ENCODE peak calls at places on chromosomes 4 and X, in seven cellular contexts. F is effector memory CD4-positive, alpha-beta T cell; N is NCI-H510A; M is fibroblast of lung; U is mammary epithelial cell; E is T-helper 1 cell; S is GM04503. Q is an unnamed sample.

GRCh38 chr4:7661066-7661748 is 226.5 kb upstream of the PSAPL1 start:
- DNase-seq in N (no peak), E (no peak), M (no peak), F (no peak), S (no peak), U (no peak), Q (no peak)

GRCh38 chr4:174532479-174532878 is 10.2 kb upstream of the HPGD start:
- DNase-seq in S (no peak), U (no peak), F (no peak), M (no peak), N (no peak), E (no peak), Q (no peak)

GRCh38 chrX:74383611-74384010 is 37.7 kb upstream of the SLC16A2 start:
- DNase-seq in F (no peak), M (peak), N (no peak), U (peak), S (no peak), E (peak), Q (peak)

GRCh38 chr4:15354358-15354757 is 73.5 kb upstream of the C1QTNF7 start:
- DNase-seq in N (no peak), M (no peak), U (no peak), S (no peak), F (no peak), E (no peak), Q (no peak)

GRCh38 chr4:142309772-142310171 is 536.3 kb downstream of the INPP4B start:
- DNase-seq in E (no peak), U (no peak), S (no peak), M (no peak), N (no peak), F (no peak), Q (no peak)

GRCh38 chr4:105966046-105966445 is 70.8 kb downstream of the NPNT start:
- DNase-seq in N (no peak), S (peak), F (no peak), M (peak), E (no peak), U (peak), Q (no peak)

GRCh38 chr4:120801171-120801758 is 121.3 kb downstream of the PRDM5 start:
- DNase-seq in M (peak), N (no peak), S (no peak), E (no peak), F (no peak), U (peak), Q (peak)

GRCh38 chr4:169345207-169345788 is 74.5 kb upstream of the SH3RF1 start:
- DNase-seq in U (peak), F (no peak), M (peak), N (no peak), E (no peak), S (peak), Q (no peak)

GRCh38 chr4:127045872-127046271 is 586.9 kb upstream of the INTU start:
- DNase-seq in S (no peak), N (no peak), U (peak), E (no peak), M (no peak), F (no peak), Q (no peak)

GRCh38 chrX:20412871-20413486 is 146.3 kb upstream of the RPS6KA3 start:
- DNase-seq in U (no peak), E (peak), N (no peak), F (peak), S (no peak), M (no peak), Q (no peak)

GRCh38 chr4:1360423-1361283 is 13.6 kb downstream of the UVSSA start:
- DNase-seq in S (no peak), F (no peak), E (no peak), U (no peak), M (peak), N (no peak), Q (no peak)

GRCh38 chr4:24032371-24032989 is 142.6 kb upstream of the PPARGC1A start:
- DNase-seq in U (peak), S (no peak), E (no peak), F (no peak), M (peak), N (no peak), Q (no peak)

GRCh38 chr4:113537183-113537977 is 224.2 kb downstream of the CAMK2D start:
- DNase-seq in S (no peak), U (no peak), N (no peak), F (no peak), M (no peak), E (no peak), Q (no peak)

GRCh38 chrX:136295380-136295779 is 5.4 kb upstream of the ADGRG4 start:
- DNase-seq in N (no peak), S (no peak), F (no peak), E (no peak), M (no peak), U (no peak), Q (no peak)

GRCh38 chr4:85370400-85371032 is 104.4 kb upstream of the ARHGAP24 start:
- DNase-seq in E (peak), F (no peak), S (peak), M (peak), U (peak), N (no peak), Q (no peak)

GRCh38 chrX:17591741-17592110 is 145.6 kb upstream of the SCML1 start:
- DNase-seq in F (no peak), S (no peak), N (no peak), M (peak), U (peak), E (peak), Q (peak)

GRCh38 chr4:164779080-164779479 is 25.1 kb downstream of the SMIM31 start:
- DNase-seq in M (no peak), U (no peak), S (peak), N (no peak), E (no peak), F (no peak), Q (no peak)

GRCh38 chr4:67704843-67705242 is 3.9 kb upstream of the UBA6 start:
- DNase-seq in M (no peak), E (no peak), N (no peak), S (no peak), U (no peak), F (no peak), Q (no peak)

GRCh38 chr4:25937801-25938200 is 23.8 kb downstream of the SMIM20 start:
- DNase-seq in U (no peak), M (peak), N (no peak), F (no peak), E (peak), S (peak), Q (no peak)

GRCh38 chrX:102517331-102517730 is 792 bp upstream of the TMSB15A start:
- DNase-seq in S (no peak), F (no peak), M (peak), E (no peak), U (peak), N (no peak), Q (no peak)

GRCh38 chr4:156959298-156959702 is 12.3 kb downstream of the PDGFC start:
- DNase-seq in N (no peak), S (peak), M (peak), U (no peak), E (no peak), F (no peak), Q (no peak)

GRCh38 chr4:76963136-76963477 is 13.6 kb downstream of the SEPTIN11 start:
- DNase-seq in N (no peak), F (no peak), S (no peak), E (no peak), U (no peak), M (peak), Q (no peak)

GRCh38 chrX:78527818-78528217 is 131.3 kb downstream of the RTL3 start:
- DNase-seq in F (no peak), S (no peak), N (no peak), U (no peak), E (no peak), M (no peak), Q (no peak)

GRCh38 chrX:154135458-154136229 is 8.4 kb upstream of the OPN1LW start:
- DNase-seq in M (no peak), S (no peak), E (peak), F (no peak), U (peak), N (no peak), Q (no peak)

GRCh38 chrX:103276581-103277002 is at the start of gene TCEAL5:
- DNase-seq in M (no peak), U (no peak), N (no peak), S (no peak), F (no peak), E (no peak), Q (peak)

GRCh38 chr4:17232575-17233253 is 279.2 kb downstream of the QDPR start:
- DNase-seq in S (peak), U (no peak), M (peak), N (no peak), F (no peak), E (no peak), Q (peak)

GRCh38 chr4:38365748-38366310 is 298.2 kb upstream of the KLF3 start:
- DNase-seq in M (no peak), E (no peak), F (no peak), S (no peak), U (no peak), N (peak), Q (no peak)

GRCh38 chrX:31252133-31252532 is 180.3 kb upstream of the FTHL17 start:
- DNase-seq in F (no peak), M (no peak), E (no peak), U (no peak), N (no peak), S (no peak), Q (no peak)

GRCh38 chr4:143017210-143017609 is 167.5 kb upstream of the USP38 start:
- DNase-seq in E (no peak), F (no peak), M (no peak), S (no peak), U (no peak), N (no peak), Q (no peak)

GRCh38 chr4:38815879-38816782 is 11.5 kb upstream of the TLR1 start:
- DNase-seq in M (peak), E (no peak), S (no peak), F (no peak), N (no peak), U (peak), Q (no peak)

GRCh38 chr4:82785248-82786003 is 13.2 kb downstream of the SCD5 start:
- DNase-seq in F (no peak), U (peak), S (peak), M (peak), E (no peak), N (no peak), Q (no peak)

GRCh38 chrX:1534321-1535168 is 2.4 kb downstream of the P2RY8 start:
- DNase-seq in F (no peak), U (no peak), N (no peak), E (peak), S (no peak), M (no peak), Q (no peak)

GRCh38 chr4:87339440-87339839 is 16.8 kb upstream of the HSD17B13 start:
- DNase-seq in F (no peak), E (no peak), N (no peak), U (peak), M (peak), S (no peak), Q (no peak)

GRCh38 chr4:116829187-116829586 is 256.2 kb downstream of the TRAM1L1 start:
- DNase-seq in U (no peak), M (no peak), S (no peak), F (no peak), N (no peak), E (no peak), Q (no peak)